ENCODE peak calls at places on chromosomes 2 and 18, in six cellular contexts. One of them, this sample, is unnamed.

GRCh38 chr2:226184940-226185575 is 614.6 kb downstream of the IRS1 start:
- DNase-seq in naive thymus-derived CD4-positive, alpha-beta T cell: no peak
- DNase-seq in right cardiac atrium: no peak
- DNase-seq in GM23248: peak; percentile 46
- DNase-seq in IMR-90: peak; percentile 75
- DNase-seq in fibroblast of lung: peak; percentile 79
- DNase-seq in this sample: no peak

GRCh38 chr2:176078440-176079284 is 5.1 kb downstream of the EVX2 start:
- DNase-seq in naive thymus-derived CD4-positive, alpha-beta T cell: no peak
- DNase-seq in right cardiac atrium: no peak
- DNase-seq in GM23248: no peak
- DNase-seq in IMR-90: no peak
- DNase-seq in fibroblast of lung: no peak
- DNase-seq in this sample: no peak

GRCh38 chr2:156695595-156695994 is 259.4 kb downstream of the GPD2 start:
- DNase-seq in naive thymus-derived CD4-positive, alpha-beta T cell: no peak
- DNase-seq in right cardiac atrium: no peak
- DNase-seq in GM23248: no peak
- DNase-seq in IMR-90: no peak
- DNase-seq in fibroblast of lung: no peak
- DNase-seq in this sample: no peak

GRCh38 chr2:233544079-233544690 is 22.4 kb downstream of the USP40 start:
- DNase-seq in naive thymus-derived CD4-positive, alpha-beta T cell: no peak
- DNase-seq in right cardiac atrium: no peak
- DNase-seq in GM23248: peak; percentile 14
- DNase-seq in IMR-90: no peak
- DNase-seq in fibroblast of lung: no peak
- DNase-seq in this sample: no peak

GRCh38 chr2:58767833-58768726 is 527.0 kb upstream of the FANCL start:
- DNase-seq in naive thymus-derived CD4-positive, alpha-beta T cell: no peak
- DNase-seq in right cardiac atrium: no peak
- DNase-seq in GM23248: no peak
- DNase-seq in IMR-90: no peak
- DNase-seq in fibroblast of lung: no peak
- DNase-seq in this sample: no peak

GRCh38 chr2:239608723-239609122 is 207.9 kb upstream of the HDAC4 start:
- DNase-seq in naive thymus-derived CD4-positive, alpha-beta T cell: no peak
- DNase-seq in right cardiac atrium: no peak
- DNase-seq in GM23248: no peak
- DNase-seq in IMR-90: no peak
- DNase-seq in fibroblast of lung: no peak
- DNase-seq in this sample: no peak

GRCh38 chr2:107325983-107326786 is 440.2 kb upstream of the ST6GAL2 start:
- DNase-seq in naive thymus-derived CD4-positive, alpha-beta T cell: no peak
- DNase-seq in right cardiac atrium: peak; percentile 56
- DNase-seq in GM23248: peak; percentile 15
- DNase-seq in IMR-90: no peak
- DNase-seq in fibroblast of lung: peak; percentile 47
- DNase-seq in this sample: no peak

GRCh38 chr2:75994759-75995158 is 284.0 kb upstream of the GCFC2 start:
- DNase-seq in naive thymus-derived CD4-positive, alpha-beta T cell: no peak
- DNase-seq in right cardiac atrium: no peak
- DNase-seq in GM23248: no peak
- DNase-seq in IMR-90: no peak
- DNase-seq in fibroblast of lung: no peak
- DNase-seq in this sample: no peak

GRCh38 chr2:156191547-156191946 is 141.0 kb downstream of the NR4A2 start:
- DNase-seq in naive thymus-derived CD4-positive, alpha-beta T cell: no peak
- DNase-seq in right cardiac atrium: no peak
- DNase-seq in GM23248: no peak
- DNase-seq in IMR-90: no peak
- DNase-seq in fibroblast of lung: peak; percentile 0
- DNase-seq in this sample: no peak

GRCh38 chr2:166765141-166765540 is 123.1 kb upstream of the XIRP2 start:
- DNase-seq in naive thymus-derived CD4-positive, alpha-beta T cell: no peak
- DNase-seq in right cardiac atrium: no peak
- DNase-seq in GM23248: no peak
- DNase-seq in IMR-90: peak; percentile 34
- DNase-seq in fibroblast of lung: no peak
- DNase-seq in this sample: no peak

GRCh38 chr2:238107525-238108422 is 7.6 kb downstream of the ESPNL start:
- DNase-seq in naive thymus-derived CD4-positive, alpha-beta T cell: no peak
- DNase-seq in right cardiac atrium: peak; percentile 40
- DNase-seq in GM23248: no peak
- DNase-seq in IMR-90: no peak
- DNase-seq in fibroblast of lung: no peak
- DNase-seq in this sample: no peak

GRCh38 chr2:232336956-232337700 is 41.4 kb upstream of the ALPP start:
- DNase-seq in naive thymus-derived CD4-positive, alpha-beta T cell: no peak
- DNase-seq in right cardiac atrium: peak; percentile 25
- DNase-seq in GM23248: no peak
- DNase-seq in IMR-90: no peak
- DNase-seq in fibroblast of lung: no peak
- DNase-seq in this sample: no peak

GRCh38 chr18:72700961-72701710 is 157.0 kb upstream of the CBLN2 start:
- DNase-seq in naive thymus-derived CD4-positive, alpha-beta T cell: no peak
- DNase-seq in right cardiac atrium: no peak
- DNase-seq in GM23248: peak; percentile 42
- DNase-seq in IMR-90: peak; percentile 14
- DNase-seq in fibroblast of lung: peak; percentile 9
- DNase-seq in this sample: no peak

GRCh38 chr2:74499940-74500577 is 656 bp upstream of the LBX2 start:
- DNase-seq in naive thymus-derived CD4-positive, alpha-beta T cell: no peak
- DNase-seq in right cardiac atrium: no peak
- DNase-seq in GM23248: no peak
- DNase-seq in IMR-90: no peak
- DNase-seq in fibroblast of lung: no peak
- DNase-seq in this sample: no peak

GRCh38 chr2:236955675-236956618 is 129.7 kb upstream of the COPS8 start:
- DNase-seq in naive thymus-derived CD4-positive, alpha-beta T cell: no peak
- DNase-seq in right cardiac atrium: no peak
- DNase-seq in GM23248: no peak
- DNase-seq in IMR-90: no peak
- DNase-seq in fibroblast of lung: no peak
- DNase-seq in this sample: no peak

GRCh38 chr2:237026981-237027711 is 58.5 kb upstream of the COPS8 start:
- DNase-seq in naive thymus-derived CD4-positive, alpha-beta T cell: peak; percentile 7
- DNase-seq in right cardiac atrium: peak; percentile 89
- DNase-seq in GM23248: peak; percentile 85
- DNase-seq in IMR-90: peak; percentile 49
- DNase-seq in fibroblast of lung: peak; percentile 77
- DNase-seq in this sample: no peak

GRCh38 chr2:61254536-61254935 is 92.5 kb downstream of the C2orf74 start:
- DNase-seq in naive thymus-derived CD4-positive, alpha-beta T cell: no peak
- DNase-seq in right cardiac atrium: no peak
- DNase-seq in GM23248: no peak
- DNase-seq in IMR-90: no peak
- DNase-seq in fibroblast of lung: no peak
- DNase-seq in this sample: no peak

GRCh38 chr18:10519999-10520935 is 5.6 kb upstream of the NAPG start:
- DNase-seq in naive thymus-derived CD4-positive, alpha-beta T cell: peak; percentile 28
- DNase-seq in right cardiac atrium: peak; percentile 93
- DNase-seq in GM23248: peak; percentile 98
- DNase-seq in IMR-90: peak; percentile 92
- DNase-seq in fibroblast of lung: peak; percentile 96
- DNase-seq in this sample: peak; percentile 56

GRCh38 chr2:127901339-127902072 is 15.8 kb upstream of the AMMECR1L start:
- DNase-seq in naive thymus-derived CD4-positive, alpha-beta T cell: no peak
- DNase-seq in right cardiac atrium: peak; percentile 95
- DNase-seq in GM23248: peak; percentile 23
- DNase-seq in IMR-90: peak; percentile 30
- DNase-seq in fibroblast of lung: peak; percentile 47
- DNase-seq in this sample: no peak

GRCh38 chr18:46756172-46756558 is 688 bp downstream of the ST8SIA5 start:
- DNase-seq in naive thymus-derived CD4-positive, alpha-beta T cell: no peak
- DNase-seq in right cardiac atrium: no peak
- DNase-seq in GM23248: peak; percentile 7
- DNase-seq in IMR-90: no peak
- DNase-seq in fibroblast of lung: no peak
- DNase-seq in this sample: no peak

GRCh38 chr2:205895981-205896655 is 189.9 kb downstream of the INO80D start:
- DNase-seq in naive thymus-derived CD4-positive, alpha-beta T cell: no peak
- DNase-seq in right cardiac atrium: no peak
- DNase-seq in GM23248: peak; percentile 10
- DNase-seq in IMR-90: no peak
- DNase-seq in fibroblast of lung: no peak
- DNase-seq in this sample: no peak

GRCh38 chr2:202494300-202494699 is 118.2 kb downstream of the BMPR2 start:
- DNase-seq in naive thymus-derived CD4-positive, alpha-beta T cell: no peak
- DNase-seq in right cardiac atrium: peak; percentile 50
- DNase-seq in GM23248: peak; percentile 86
- DNase-seq in IMR-90: peak; percentile 96
- DNase-seq in fibroblast of lung: peak; percentile 92
- DNase-seq in this sample: no peak

GRCh38 chr2:236972491-236973379 is 113.0 kb upstream of the COPS8 start:
- DNase-seq in naive thymus-derived CD4-positive, alpha-beta T cell: no peak
- DNase-seq in right cardiac atrium: peak; percentile 65
- DNase-seq in GM23248: peak; percentile 94
- DNase-seq in IMR-90: peak; percentile 13
- DNase-seq in fibroblast of lung: peak; percentile 71
- DNase-seq in this sample: peak; percentile 81

GRCh38 chr2:235050992-235051351 is 99.2 kb downstream of the SH3BP4 start:
- DNase-seq in naive thymus-derived CD4-positive, alpha-beta T cell: no peak
- DNase-seq in right cardiac atrium: peak; percentile 98
- DNase-seq in GM23248: peak; percentile 98
- DNase-seq in IMR-90: peak; percentile 93
- DNase-seq in fibroblast of lung: peak; percentile 93
- DNase-seq in this sample: peak; percentile 83

GRCh38 chr18:49030138-49030537 is 79.4 kb upstream of the SMAD7 start:
- DNase-seq in naive thymus-derived CD4-positive, alpha-beta T cell: no peak
- DNase-seq in right cardiac atrium: no peak
- DNase-seq in GM23248: peak; percentile 20
- DNase-seq in IMR-90: no peak
- DNase-seq in fibroblast of lung: no peak
- DNase-seq in this sample: no peak

GRCh38 chr2:85255813-85256581 is 71.8 kb downstream of the TGOLN2 start:
- DNase-seq in naive thymus-derived CD4-positive, alpha-beta T cell: no peak
- DNase-seq in right cardiac atrium: peak; percentile 78
- DNase-seq in GM23248: peak; percentile 61
- DNase-seq in IMR-90: peak; percentile 80
- DNase-seq in fibroblast of lung: peak; percentile 45
- DNase-seq in this sample: no peak
- H3K4me3 ChIP-seq in naive thymus-derived CD4-positive, alpha-beta T cell: no peak overlapping the region
- H3K4me3 ChIP-seq in right cardiac atrium: no peak overlapping the region
- H3K4me3 ChIP-seq in GM23248: peak overlapping the region; percentile 55
- H3K4me3 ChIP-seq in IMR-90: peak overlapping the region; percentile 15
- H3K4me3 ChIP-seq in fibroblast of lung: no peak overlapping the region
- H3K4me3 ChIP-seq in this sample: no peak overlapping the region

GRCh38 chr2:172080641-172081230 is 4.6 kb upstream of the DLX1 start:
- DNase-seq in naive thymus-derived CD4-positive, alpha-beta T cell: no peak
- DNase-seq in right cardiac atrium: no peak
- DNase-seq in GM23248: no peak
- DNase-seq in IMR-90: no peak
- DNase-seq in fibroblast of lung: no peak
- DNase-seq in this sample: no peak
- H3K27me3 ChIP-seq in naive thymus-derived CD4-positive, alpha-beta T cell: peaks cover 63% of the 10 kb centered on the region
- H3K27me3 ChIP-seq in right cardiac atrium: no peaks in the 10 kb centered on the region
- H3K27me3 ChIP-seq in GM23248: peaks cover 14% of the 10 kb centered on the region
- H3K27me3 ChIP-seq in IMR-90: peaks cover 46% of the 10 kb centered on the region
- H3K27me3 ChIP-seq in fibroblast of lung: peaks cover 40% of the 10 kb centered on the region
- H3K27me3 ChIP-seq in this sample: peaks cover 33% of the 10 kb centered on the region

DNA sequence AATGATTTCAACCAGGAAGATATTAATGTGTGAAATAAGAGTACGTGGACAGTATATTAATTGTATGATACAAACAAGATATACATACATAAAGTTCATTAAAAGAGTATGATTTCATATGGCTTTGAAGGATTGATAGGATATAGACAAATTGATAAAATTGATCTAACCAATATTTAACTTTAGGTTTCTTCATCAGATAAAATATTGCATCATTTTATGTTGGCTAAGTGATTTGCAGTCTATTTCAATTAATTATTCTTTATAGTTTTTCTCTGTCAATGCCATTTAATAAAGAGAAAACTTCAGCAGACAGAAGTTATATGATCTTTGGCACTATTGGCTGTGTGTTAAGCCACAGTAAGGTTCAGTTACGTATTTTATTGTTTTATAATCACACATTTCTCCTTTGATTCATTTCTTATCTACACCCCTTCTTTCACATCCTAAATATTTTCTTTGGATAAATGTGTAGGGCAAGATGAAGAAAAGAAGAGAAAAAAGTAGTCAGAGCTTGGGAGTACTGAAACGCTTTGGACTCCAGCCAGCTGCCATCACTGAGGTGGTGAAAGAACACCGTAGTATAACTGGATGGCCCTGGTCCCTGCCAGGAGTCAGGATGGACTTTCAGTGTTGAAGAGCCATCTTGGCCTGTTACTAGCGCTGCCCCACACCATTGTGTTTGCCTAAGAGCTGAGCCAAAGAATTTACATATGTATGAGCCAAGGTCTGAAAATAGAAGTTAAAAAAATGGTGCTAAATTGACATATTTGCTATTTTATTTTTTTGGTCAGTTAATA is 9.8 kb upstream of the CPS1 start:
- DNase-seq in naive thymus-derived CD4-positive, alpha-beta T cell: no peak
- DNase-seq in right cardiac atrium: peak; percentile 54
- DNase-seq in GM23248: no peak
- DNase-seq in IMR-90: no peak
- DNase-seq in fibroblast of lung: no peak
- DNase-seq in this sample: no peak
- H3K4me3 ChIP-seq in naive thymus-derived CD4-positive, alpha-beta T cell: no peak overlapping the region
- H3K4me3 ChIP-seq in right cardiac atrium: no peak overlapping the region
- H3K4me3 ChIP-seq in GM23248: no peak overlapping the region
- H3K4me3 ChIP-seq in IMR-90: no peak overlapping the region
- H3K4me3 ChIP-seq in fibroblast of lung: no peak overlapping the region
- H3K4me3 ChIP-seq in this sample: no peak overlapping the region

GRCh38 chr2:18752667-18753422 is 163.5 kb upstream of the NT5C1B start:
- DNase-seq in naive thymus-derived CD4-positive, alpha-beta T cell: no peak
- DNase-seq in right cardiac atrium: no peak
- DNase-seq in GM23248: no peak
- DNase-seq in IMR-90: peak; percentile 24
- DNase-seq in fibroblast of lung: peak; percentile 42
- DNase-seq in this sample: no peak
- H3K27me3 ChIP-seq in naive thymus-derived CD4-positive, alpha-beta T cell: no peaks in the 10 kb centered on the region
- H3K27me3 ChIP-seq in right cardiac atrium: no peaks in the 10 kb centered on the region
- H3K27me3 ChIP-seq in GM23248: no peaks in the 10 kb centered on the region
- H3K27me3 ChIP-seq in IMR-90: no peaks in the 10 kb centered on the region
- H3K27me3 ChIP-seq in fibroblast of lung: no peaks in the 10 kb centered on the region
- H3K27me3 ChIP-seq in this sample: no peaks in the 10 kb centered on the region

This sample was measured in BJ.